ENCODE peak calls at places on chromosome 15, in four cellular contexts. H, S, B and U are unnamed samples.

GRCh38 chr15:100694381-100695012 is 92.1 kb downstream of the ASB7 start:
- DNase-seq in B (no peak), H (no peak), S (no peak), U (no peak)

GRCh38 chr15:93997071-93997658 is 234.2 kb upstream of the MCTP2 start:
- DNase-seq in B (no peak), S (no peak), H (no peak), U (no peak)

GRCh38 chr15:25862469-25863066 is 559 bp downstream of the ATP10A start:
- DNase-seq in H (peak), B (no peak), S (no peak), U (peak)

GRCh38 chr15:89206908-89207331 is 14.5 kb downstream of the RLBP1 start:
- DNase-seq in H (peak), B (peak), S (peak), U (peak)

GRCh38 chr15:54518145-54518941 is 540.1 kb downstream of the UNC13C start:
- DNase-seq in S (no peak), H (no peak), B (no peak), U (peak)

GRCh38 chr15:75348563-75349350 is 1.9 kb downstream of the NEIL1 start:
- DNase-seq in B (no peak), H (no peak), S (no peak), U (no peak)

GRCh38 chr15:67091073-67091965 is 25.9 kb downstream of the SMAD3 start:
- DNase-seq in S (peak), B (peak), H (peak), U (peak)

GRCh38 chr15:75776075-75776443 is 63.4 kb upstream of the CSPG4 start:
- DNase-seq in S (no peak), B (no peak), H (no peak), U (peak)

GRCh38 chr15:57647071-57647790 is 55.5 kb downstream of the MYZAP start:
- DNase-seq in B (no peak), H (no peak), S (no peak), U (no peak)

GRCh38 chr15:66789029-66790025 is 87.3 kb downstream of the SMAD6 start:
- DNase-seq in S (no peak), B (peak), H (no peak), U (no peak)

GRCh38 chr15:79004336-79004735 is 59.5 kb upstream of the CTSH start:
- DNase-seq in H (no peak), S (no peak), B (no peak), U (peak)

GRCh38 chr15:84915011-84915958 is 30.8 kb downstream of the SLC28A1 start:
- DNase-seq in B (peak), H (peak), S (no peak), U (peak)

GRCh38 chr15:93111451-93111850 is 22.4 kb upstream of the RGMA start:
- DNase-seq in S (no peak), B (no peak), H (no peak), U (no peak)

GRCh38 chr15:36136054-36136453 is 443.4 kb upstream of the CDIN1 start:
- DNase-seq in B (no peak), H (no peak), S (no peak), U (no peak)

GRCh38 chr15:78730955-78731354 is 80.3 kb downstream of the ADAMTS7 start:
- DNase-seq in H (peak), B (no peak), S (no peak), U (no peak)

GRCh38 chr15:76418352-76419140 is 82.0 kb downstream of the ISL2 start:
- DNase-seq in B (no peak), S (no peak), H (no peak), U (no peak)

GRCh38 chr15:88161636-88162035 is 94.9 kb downstream of the NTRK3 start:
- DNase-seq in B (no peak), S (no peak), H (no peak), U (no peak)

GRCh38 chr15:44157679-44158078 is 37.4 kb downstream of the FRMD5 start:
- DNase-seq in S (no peak), B (no peak), H (no peak), U (peak)

GRCh38 chr15:88467073-88467934 is at the start of the genes MRPL46 and MRPS11:
- DNase-seq in S (peak), H (peak), B (peak), U (peak)

GRCh38 chr15:49315543-49315942 is 107.5 kb upstream of the FGF7 start:
- DNase-seq in H (no peak), B (no peak), S (no peak), U (no peak)

GRCh38 chr15:92711457-92711831 is 55.9 kb upstream of the FAM174B start:
- DNase-seq in H (no peak), S (no peak), B (no peak), U (no peak)